ENCODE peak calls at places on chromosomes 6 and 20, in four cellular contexts. D is HepG2, G is K562, Z is SK-N-SH. M is an unnamed sample.

GRCh38 chr20:51331466-51331865 is 211.1 kb downstream of the NFATC2 start:
- DNase-seq in D (no peak), G (no peak), Z (no peak), M (no peak)

GRCh38 chr20:1014471-1014870 is 12.4 kb upstream of the RSPO4 start:
- DNase-seq in D (no peak), G (no peak), Z (no peak), M (peak; percentile 4)

GRCh38 chr20:51799586-51799985 is 2.7 kb downstream of the SALL4 start:
- DNase-seq in D (no peak), G (no peak), Z (no peak), M (no peak)

GRCh38 chr6:155335265-155335664 is 21.0 kb upstream of the TFB1M start:
- DNase-seq in D (no peak), G (no peak), Z (no peak), M (no peak)

GRCh38 chr20:49288250-49288751 is 10.4 kb upstream of the ZNFX1 start:
- DNase-seq in D (no peak), G (no peak), Z (no peak), M (peak; percentile 44)

GRCh38 chr6:85469276-85470022 is 19.6 kb downstream of the NT5E start:
- DNase-seq in D (no peak), G (no peak), Z (no peak), M (no peak)

GRCh38 chr6:29887819-29888581 is 54.3 kb upstream of the HLA-A start:
- DNase-seq in D (no peak), G (no peak), Z (peak; percentile 27), M (peak; percentile 22)

GRCh38 chr6:158849899-158850806 is 31.0 kb upstream of the EZR start:
- DNase-seq in D (peak; percentile 84), G (peak; percentile 73), Z (no peak), M (peak; percentile 76)

GRCh38 chr6:43924222-43924702 is 154.3 kb downstream of the VEGFA start:
- DNase-seq in D (no peak), G (no peak), Z (peak; percentile 47), M (no peak)

GRCh38 chr20:36847009-36847709 is 28.8 kb upstream of the TLDC2 start:
- DNase-seq in D (no peak), G (no peak), Z (no peak), M (peak; percentile 92)

GRCh38 chr6:15061908-15062307 is 184.0 kb upstream of the JARID2 start:
- DNase-seq in D (no peak), G (no peak), Z (no peak), M (no peak)

GRCh38 chr6:28648878-28649375 is 123.2 kb downstream of the GPX5 start:
- DNase-seq in D (no peak), G (no peak), Z (peak; percentile 27), M (no peak)

GRCh38 chr6:143441680-143442359 is 8.7 kb downstream of the ADAT2 start:
- DNase-seq in D (no peak), G (no peak), Z (no peak), M (no peak)

GRCh38 chr20:33866398-33867079 is 55.4 kb downstream of the CHMP4B start:
- DNase-seq in D (no peak), G (no peak), Z (peak; percentile 77), M (no peak)

GRCh38 chr6:87661016-87661415 is 41.0 kb downstream of the AKIRIN2 start:
- DNase-seq in D (no peak), G (no peak), Z (no peak), M (no peak)

GRCh38 chr20:19252670-19253120 is 40.3 kb downstream of the SLC24A3 start:
- DNase-seq in D (no peak), G (no peak), Z (no peak), M (no peak)

GRCh38 chr6:116369540-116370327 is 1.0 kb upstream of the DSE start:
- DNase-seq in D (no peak), G (no peak), Z (no peak), M (no peak)

GRCh38 chr6:43770417-43771209 is 602 bp downstream of the VEGFA start:
- DNase-seq in D (peak; percentile 45), G (peak; percentile 87), Z (peak; percentile 81), M (peak; percentile 74)

GRCh38 chr6:11994875-11995461 is 17.1 kb upstream of the HIVEP1 start:
- DNase-seq in D (no peak), G (peak; percentile 67), Z (no peak), M (no peak)

GRCh38 chr20:24207803-24208300 is 219.3 kb upstream of the GGTLC1 start:
- DNase-seq in D (no peak), G (no peak), Z (no peak), M (no peak)

GRCh38 chr6:6751615-6752014 is 163.1 kb downstream of the LY86 start:
- DNase-seq in D (no peak), G (peak; percentile 50), Z (no peak), M (no peak)

GRCh38 chr6:7052441-7052936 is 55.3 kb upstream of the RREB1 start:
- DNase-seq in D (no peak), G (no peak), Z (peak; percentile 38), M (peak; percentile 59)

GRCh38 chr6:41066867-41067304 is 5.3 kb downstream of the OARD1 start:
- DNase-seq in D (peak; percentile 88), G (peak; percentile 57), Z (peak; percentile 36), M (no peak)

GRCh38 chr6:118648866-118649554 is 2.4 kb downstream of the CEP85L start:
- DNase-seq in D (no peak), G (no peak), Z (no peak), M (no peak)

GRCh38 chr6:35026434-35027222 is 114.5 kb downstream of the TCP11 start:
- DNase-seq in D (no peak), G (peak; percentile 36), Z (no peak), M (no peak)

GRCh38 chr6:158666637-158667359 is 16.9 kb downstream of the SYTL3 start:
- DNase-seq in D (no peak), G (no peak), Z (no peak), M (peak; percentile 90)

GRCh38 chr6:105191351-105191750 is 11.5 kb upstream of the POPDC3 start:
- DNase-seq in D (no peak), G (no peak), Z (no peak), M (no peak)

GRCh38 chr6:170459451-170459850 is 93.7 kb downstream of the PSMB1 start:
- DNase-seq in D (no peak), G (no peak), Z (no peak), M (no peak)

GRCh38 chr6:6678811-6679210 is 90.3 kb downstream of the LY86 start:
- DNase-seq in D (no peak), G (no peak), Z (no peak), M (peak; percentile 38)

GRCh38 chr6:49995278-49995677 is 25.9 kb upstream of the DEFB113 start:
- DNase-seq in D (no peak), G (no peak), Z (no peak), M (no peak)

GRCh38 chr6:28543671-28544131 is 18.0 kb downstream of the GPX5 start:
- DNase-seq in D (no peak), G (no peak), Z (peak; percentile 12), M (no peak)

GRCh38 chr20:63957690-63958441 is 1.6 kb upstream of the UCKL1 start:
- DNase-seq in D (peak; percentile 59), G (peak; percentile 65), Z (no peak), M (peak; percentile 78)

GRCh38 chr6:81909981-81910910 is 157.8 kb upstream of the TENT5A start:
- DNase-seq in D (no peak), G (no peak), Z (no peak), M (peak; percentile 20)

GRCh38 chr6:104428201-104428600 is 431.5 kb downstream of the HACE1 start:
- DNase-seq in D (no peak), G (no peak), Z (no peak), M (no peak)

GRCh38 chr6:163260111-163260895 is 154.2 kb upstream of the QKI start:
- DNase-seq in D (no peak), G (no peak), Z (no peak), M (no peak)

GRCh38 chr6:45946352-45946751 is 69.3 kb downstream of the CLIC5 start:
- DNase-seq in D (peak; percentile 25), G (peak; percentile 27), Z (peak; percentile 44), M (no peak)

GRCh38 chr20:19934792-19935491 is 82.2 kb upstream of the NAA20 start:
- DNase-seq in D (no peak), G (no peak), Z (no peak), M (peak; percentile 20)

GRCh38 chr6:25788305-25788922 is 33.9 kb downstream of the SLC17A4 start:
- DNase-seq in D (peak; percentile 72), G (peak; percentile 65), Z (peak; percentile 5), M (no peak)
- TF ChIP-seq JUND in D (no peak), G (no peak), Z (no peak), M (no peak)

GRCh38 chr6:89281779-89282246 is 33.3 kb downstream of the GABRR2 start:
- DNase-seq in D (peak; percentile 44), G (peak; percentile 77), Z (peak; percentile 65), M (peak; percentile 42)
- TF ChIP-seq JUND in D (no peak), G (no peak), Z (no peak), M (no peak)

GRCh38 chr20:35135867-35136586 is 11.1 kb downstream of the EDEM2 start:
- DNase-seq in D (no peak), G (no peak), Z (no peak), M (no peak)
- TF ChIP-seq JUND in D (no peak), G (no peak), Z (no peak), M (no peak)

GRCh38 chr20:22974354-22974753 is 60.8 kb upstream of the SSTR4 start:
- DNase-seq in D (peak; percentile 24), G (peak; percentile 49), Z (no peak), M (no peak)
- TF ChIP-seq JUND in D (no peak), G (no peak), Z (no peak), M (no peak)

GRCh38 chr6:52454556-52454955 is 34.4 kb downstream of the EFHC1 start:
- DNase-seq in D (peak; percentile 6), G (no peak), Z (no peak), M (no peak)
- TF ChIP-seq JUND in D (no peak), G (no peak), Z (no peak), M (no peak)

GRCh38 chr6:32982084-32982701 is 13.8 kb downstream of the BRD2 start:
- DNase-seq in D (no peak), G (no peak), Z (no peak), M (no peak)
- TF ChIP-seq JUND in D (no peak), G (no peak), Z (peak; percentile 20), M (no peak)

DNA sequence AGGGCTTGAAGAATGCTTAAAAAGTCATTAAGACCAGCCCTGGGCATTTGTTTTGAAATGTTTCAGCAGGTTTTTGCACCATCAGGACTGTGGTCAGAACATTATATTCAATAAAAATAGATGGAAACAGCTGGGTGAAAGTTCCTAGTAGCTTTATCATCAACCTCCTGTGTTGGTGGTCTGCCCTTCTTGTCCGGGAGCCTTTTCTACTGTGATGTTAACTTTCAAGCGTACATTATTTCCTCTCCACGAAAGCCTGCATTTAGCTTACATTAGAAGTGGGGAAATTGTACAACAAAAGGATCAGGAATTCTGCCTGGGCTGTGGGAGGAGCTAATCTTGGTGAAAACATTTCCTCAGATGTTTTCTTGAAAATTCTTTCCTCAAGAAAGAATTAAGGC is 71.1 kb downstream of the LAMA4 start:
- DNase-seq in D (no peak), G (no peak), Z (no peak), M (no peak)
- TF ChIP-seq JUND in D (no peak), G (no peak), Z (no peak), M (no peak)

M was measured in T47D.